ENCODE peak calls at places on chromosomes 11 and 22, in six cellular contexts. U, Y, T, O, N and D are unnamed samples.

GRCh38 chr11:3087821-3088800 is 30.9 kb upstream of the CARS1 start:
- DNase-seq in U (no peak), Y (no peak), T (no peak), O (no peak), N (no peak), D (no peak)

GRCh38 chr11:82521427-82521826 is 212.2 kb downstream of the FAM181B start:
- DNase-seq in U (peak; percentile 69), Y (no peak), T (no peak), O (no peak), N (no peak), D (no peak)

GRCh38 chr22:35552186-35552842 is 11.7 kb downstream of the RASD2 start:
- DNase-seq in U (no peak), Y (no peak), T (peak; percentile 30), O (no peak), N (no peak), D (peak; percentile 75)

GRCh38 chr11:22808559-22809197 is 20.9 kb downstream of the SVIP start:
- DNase-seq in U (no peak), Y (no peak), T (no peak), O (no peak), N (no peak), D (no peak)

GRCh38 chr11:69949327-69949726 is 128.8 kb upstream of the ANO1 start:
- DNase-seq in U (no peak), Y (no peak), T (peak; percentile 90), O (peak; percentile 63), N (peak; percentile 56), D (no peak)

GRCh38 chr11:27904358-27905055 is 203.4 kb downstream of the KIF18A start:
- DNase-seq in U (no peak), Y (no peak), T (peak; percentile 9), O (no peak), N (peak; percentile 30), D (no peak)

GRCh38 chr11:44624761-44625221 is 59.3 kb downstream of the CD82 start:
- DNase-seq in U (peak; percentile 39), Y (no peak), T (no peak), O (no peak), N (no peak), D (no peak)

GRCh38 chr22:42814215-42814614 is 42.9 kb downstream of the ARFGAP3 start:
- DNase-seq in U (no peak), Y (no peak), T (no peak), O (no peak), N (no peak), D (no peak)

GRCh38 chr11:1921576-1922141 is 2.2 kb downstream of the TNNT3 start:
- DNase-seq in U (peak; percentile 78), Y (no peak), T (no peak), O (peak; percentile 61), N (peak; percentile 19), D (no peak)

GRCh38 chr22:28983788-28984441 is 77.7 kb downstream of the C22orf31 start:
- DNase-seq in U (no peak), Y (no peak), T (no peak), O (no peak), N (peak; percentile 51), D (no peak)

GRCh38 chr11:65133724-65134123 is 595 bp downstream of the SYVN1 start:
- DNase-seq in U (peak; percentile 76), Y (peak; percentile 46), T (no peak), O (no peak), N (peak; percentile 39), D (no peak)

GRCh38 chr11:130478881-130479280 is 30.4 kb downstream of the ADAMTS15 start:
- DNase-seq in U (no peak), Y (no peak), T (no peak), O (no peak), N (no peak), D (no peak)

GRCh38 chr11:98398508-98398907 is 622.2 kb upstream of the CNTN5 start:
- DNase-seq in U (no peak), Y (no peak), T (no peak), O (no peak), N (no peak), D (no peak)

GRCh38 chr11:83336993-83337392 is 50.8 kb upstream of the CCDC90B start:
- DNase-seq in U (no peak), Y (no peak), T (no peak), O (no peak), N (no peak), D (no peak)

GRCh38 chr11:70456921-70457532 is 58.7 kb downstream of the CTTN start:
- DNase-seq in U (no peak), Y (no peak), T (peak; percentile 37), O (no peak), N (peak; percentile 14), D (no peak)

GRCh38 chr11:30917859-30918478 is 331.8 kb upstream of the MPPED2 start:
- DNase-seq in U (no peak), Y (no peak), T (peak; percentile 47), O (no peak), N (peak; percentile 62), D (no peak)

GRCh38 chr11:18347471-18348125 is 25.2 kb downstream of the GTF2H1 start:
- DNase-seq in U (no peak), Y (no peak), T (no peak), O (no peak), N (peak; percentile 54), D (no peak)

GRCh38 chr11:132734217-132734616 is 798.1 kb downstream of the OPCML start:
- DNase-seq in U (no peak), Y (no peak), T (no peak), O (no peak), N (no peak), D (no peak)
- H3K9me3 ChIP-seq in U (no peaks in the 10 kb centered on the region), Y (no peaks in the 10 kb centered on the region), T (no peaks in the 10 kb centered on the region), O (no peaks in the 10 kb centered on the region), N (no peaks in the 10 kb centered on the region), D (no peaks in the 10 kb centered on the region)

DNA sequence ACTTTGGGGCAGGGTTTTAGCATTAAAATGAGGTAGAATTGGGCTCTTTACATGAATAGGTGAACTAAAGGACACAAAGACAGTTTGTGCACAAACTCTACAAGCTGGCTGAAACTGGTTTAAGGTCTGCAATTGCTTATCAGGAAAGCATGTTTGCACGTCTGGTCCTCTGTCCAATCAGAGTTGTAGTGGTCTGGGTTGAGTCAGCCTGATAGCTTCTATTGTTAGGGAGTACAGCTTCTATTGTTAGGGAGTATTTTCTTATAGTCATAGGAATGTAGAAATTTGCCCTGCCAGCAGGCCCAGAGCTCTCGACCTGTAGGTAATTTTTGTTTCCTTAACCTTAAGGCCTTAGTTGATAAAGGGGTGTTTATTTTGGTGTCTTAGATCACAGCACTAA is 1422.4 kb downstream of the LRRC4C start:
- DNase-seq in U (no peak), Y (no peak), T (no peak), O (no peak), N (no peak), D (no peak)
- H3K9me3 ChIP-seq in U (no peaks in the 10 kb centered on the region), Y (peaks cover 2% of the 10 kb centered on the region), T (peaks cover 4% of the 10 kb centered on the region), O (peaks cover 2% of the 10 kb centered on the region), N (no peaks in the 10 kb centered on the region), D (no peaks in the 10 kb centered on the region)

GRCh38 chr22:25987948-25988347 is 181.3 kb upstream of the SEZ6L start:
- DNase-seq in U (no peak), Y (no peak), T (no peak), O (no peak), N (no peak), D (no peak)
- H3K9me3 ChIP-seq in U (no peaks in the 10 kb centered on the region), Y (no peaks in the 10 kb centered on the region), T (no peaks in the 10 kb centered on the region), O (no peaks in the 10 kb centered on the region), N (no peaks in the 10 kb centered on the region), D (no peaks in the 10 kb centered on the region)

DNA sequence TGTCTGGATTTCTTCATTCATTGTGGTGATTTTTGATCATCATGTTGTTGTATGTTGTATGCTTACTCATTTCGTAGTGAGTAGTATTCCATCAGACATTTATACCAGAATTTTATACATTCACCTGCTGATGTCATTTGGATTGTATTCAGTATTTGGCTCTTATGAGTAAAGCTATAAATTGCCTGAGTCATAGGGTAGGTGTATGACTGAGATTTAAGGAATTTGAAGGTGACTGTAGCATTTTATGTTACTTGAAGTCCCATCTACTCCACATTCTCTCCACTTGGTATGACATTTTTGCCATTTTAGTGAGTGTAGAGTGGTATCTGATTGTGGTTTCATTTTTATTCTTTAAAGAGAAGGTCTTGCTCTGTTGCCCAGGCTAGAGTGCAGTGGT is 548.2 kb downstream of the TBC1D22A start:
- DNase-seq in U (no peak), Y (no peak), T (peak; percentile 14), O (no peak), N (no peak), D (no peak)
- H3K9me3 ChIP-seq in U (no peaks in the 10 kb centered on the region), Y (peaks cover 10% of the 10 kb centered on the region), T (no peaks in the 10 kb centered on the region), O (peaks cover 11% of the 10 kb centered on the region), N (no peaks in the 10 kb centered on the region), D (no peaks in the 10 kb centered on the region)

GRCh38 chr11:50169634-50170033 is 137.0 kb downstream of the OR4C45 start:
- DNase-seq in U (no peak), Y (no peak), T (no peak), O (no peak), N (no peak), D (no peak)

GRCh38 chr11:50178732-50179131 is 146.1 kb downstream of the OR4C45 start:
- DNase-seq in U (no peak), Y (no peak), T (no peak), O (no peak), N (no peak), D (no peak)

GRCh38 chr11:50170115-50170514 is 137.4 kb downstream of the OR4C45 start:
- DNase-seq in U (no peak), Y (no peak), T (no peak), O (no peak), N (no peak), D (no peak)

GRCh38 chr11:50174189-50174588 is 141.5 kb downstream of the OR4C45 start:
- DNase-seq in U (no peak), Y (no peak), T (no peak), O (no peak), N (no peak), D (no peak)

DNA sequence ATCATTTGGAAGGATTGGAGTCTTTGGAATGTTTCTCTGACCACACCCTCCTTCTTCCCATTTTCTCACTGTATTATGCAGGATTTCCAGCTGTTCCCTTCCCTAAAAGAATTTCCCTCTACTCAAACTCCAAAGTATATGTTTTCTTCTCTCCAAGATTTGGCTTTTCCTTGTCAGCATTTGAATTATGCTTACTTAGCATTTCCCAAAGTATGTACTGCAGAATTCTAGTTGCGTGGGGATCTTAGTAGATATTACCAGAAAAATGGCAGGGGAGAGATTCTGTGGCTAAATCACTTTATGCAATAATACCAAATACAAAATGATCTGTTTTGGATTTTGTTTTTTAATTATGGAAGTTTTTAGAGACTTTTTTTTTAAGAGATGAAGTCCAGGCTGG is 142.3 kb downstream of the OR4C45 start:
- DNase-seq in U (no peak), Y (no peak), T (no peak), O (no peak), N (no peak), D (no peak)
- H3K9me3 ChIP-seq in U (no peaks in the 10 kb centered on the region), Y (peaks cover under 1% of the 10 kb centered on the region), T (peaks cover 4% of the 10 kb centered on the region), O (peaks cover 3% of the 10 kb centered on the region), N (no peaks in the 10 kb centered on the region), D (no peaks in the 10 kb centered on the region)

GRCh38 chr22:49531533-49531895 is 296.2 kb downstream of the BRD1 start:
- DNase-seq in U (no peak), Y (no peak), T (no peak), O (no peak), N (no peak), D (no peak)
- H3K9me3 ChIP-seq in U (no peaks in the 10 kb centered on the region), Y (no peaks in the 10 kb centered on the region), T (no peaks in the 10 kb centered on the region), O (no peaks in the 10 kb centered on the region), N (no peaks in the 10 kb centered on the region), D (no peaks in the 10 kb centered on the region)

DNA sequence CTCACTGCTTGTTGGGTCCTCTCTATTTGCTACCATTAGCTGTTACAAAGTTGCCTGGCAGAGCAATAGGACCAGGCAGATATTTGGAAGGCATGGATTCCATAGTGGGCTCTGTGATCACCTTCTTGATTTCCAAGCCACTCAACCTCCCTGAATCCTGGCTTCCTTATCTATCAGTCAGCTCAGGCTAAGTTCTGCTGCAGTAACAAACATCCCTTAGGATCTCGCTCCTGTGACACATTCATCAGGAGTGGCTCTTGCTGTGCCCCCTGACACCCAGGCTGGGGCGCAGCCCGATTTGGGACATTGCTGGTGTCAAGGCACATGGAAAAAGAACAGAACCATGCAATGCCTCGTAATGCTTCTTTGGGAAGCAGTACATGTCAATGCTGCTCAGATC is 503.9 kb downstream of the TBC1D22A start:
- DNase-seq in U (no peak), Y (no peak), T (no peak), O (no peak), N (no peak), D (no peak)
- H3K9me3 ChIP-seq in U (peaks cover 3% of the 10 kb centered on the region), Y (peaks cover 8% of the 10 kb centered on the region), T (no peaks in the 10 kb centered on the region), O (peaks cover 5% of the 10 kb centered on the region), N (no peaks in the 10 kb centered on the region), D (no peaks in the 10 kb centered on the region)